ENCODE peak calls at places on chromosomes 4 and X, in four cellular contexts. P is NCI-H1092, B is cardiac fibroblast, Y is endothelial cell. M is an unnamed sample.

GRCh38 chrX:108199691-108200090 is 108.1 kb downstream of the ATG4A start:
- DNase-seq in P (peak), B (peak), Y (peak), M (peak)

GRCh38 chr4:98994474-98995182 is 893 bp upstream of the METAP1 start:
- DNase-seq in P (no peak), B (no peak), Y (no peak), M (no peak)

GRCh38 chrX:151982217-151982616 is 7.7 kb upstream of the GABRE start:
- DNase-seq in P (no peak), B (peak), Y (no peak), M (no peak)

GRCh38 chrX:112851806-112852205 is 11.2 kb upstream of the AMOT start:
- DNase-seq in P (no peak), B (peak), Y (no peak), M (no peak)

GRCh38 chr4:22897520-22898108 is 204.9 kb downstream of the GBA3 start:
- DNase-seq in P (peak), B (peak), Y (peak), M (peak)

GRCh38 chr4:82201303-82201702 is 172.5 kb downstream of the HNRNPD start:
- DNase-seq in P (peak), B (peak), Y (no peak), M (no peak)

GRCh38 chrX:133403984-133404383 is 11.3 kb downstream of the GPC4 start:
- DNase-seq in P (no peak), B (no peak), Y (no peak), M (no peak)

GRCh38 chrX:1649623-1650022 is 34.8 kb downstream of the ASMT start:
- DNase-seq in P (no peak), B (no peak), Y (no peak), M (no peak)

GRCh38 chrX:154516655-154517100 is 646 bp upstream of the FAM3A start:
- DNase-seq in P (no peak), B (peak), Y (no peak), M (no peak)

GRCh38 chr4:113440366-113440765 is 321.2 kb downstream of the CAMK2D start:
- DNase-seq in P (no peak), B (peak), Y (no peak), M (no peak)

GRCh38 chr4:54152846-54153600 is 53.1 kb downstream of the GSX2 start:
- DNase-seq in P (no peak), B (peak), Y (no peak), M (no peak)

GRCh38 chrX:39852496-39852895 is 245.3 kb downstream of the BCOR start:
- DNase-seq in P (no peak), B (no peak), Y (no peak), M (no peak)

GRCh38 chr4:107312366-107312765 is 276.3 kb upstream of the DKK2 start:
- DNase-seq in P (no peak), B (no peak), Y (no peak), M (no peak)

M was measured in head of caudate nucleus.